ENCODE peak calls at places on chromosomes 5 and 9, in ten cellular contexts. One of them, this sample, is unnamed.

GRCh38 chr9:137975527-137975913 is 97.9 kb downstream of the CACNA1B start:
- DNase-seq in A549: no peak
- DNase-seq in heart left ventricle: no peak
- DNase-seq in body of pancreas: no peak
- DNase-seq in lower lobe of right lung: peak; percentile 21
- DNase-seq in endodermal cell: no peak
- DNase-seq in thyroid gland: no peak
- DNase-seq in breast epithelium: no peak
- DNase-seq in mammary epithelial cell: no peak
- DNase-seq in pancreas: no peak
- DNase-seq in this sample: no peak

GRCh38 chr5:159448-160172 is 31.7 kb upstream of the LRRC14B start:
- DNase-seq in A549: no peak
- DNase-seq in heart left ventricle: peak; percentile 11
- DNase-seq in body of pancreas: no peak
- DNase-seq in lower lobe of right lung: no peak
- DNase-seq in endodermal cell: peak; percentile 42
- DNase-seq in thyroid gland: no peak
- DNase-seq in breast epithelium: no peak
- DNase-seq in mammary epithelial cell: no peak
- DNase-seq in pancreas: no peak
- DNase-seq in this sample: no peak

GRCh38 chr9:114551750-114552685 is 35.6 kb upstream of the ATP6V1G1 start:
- DNase-seq in A549: peak; percentile 97
- DNase-seq in heart left ventricle: no peak
- DNase-seq in body of pancreas: peak; percentile 51
- DNase-seq in lower lobe of right lung: no peak
- DNase-seq in endodermal cell: peak; percentile 62
- DNase-seq in thyroid gland: peak; percentile 13
- DNase-seq in breast epithelium: peak; percentile 54
- DNase-seq in mammary epithelial cell: peak; percentile 99
- DNase-seq in pancreas: peak; percentile 83
- DNase-seq in this sample: peak; percentile 2

GRCh38 chr5:132464155-132464939 is 26.2 kb downstream of the IRF1 start:
- DNase-seq in A549: no peak
- DNase-seq in heart left ventricle: no peak
- DNase-seq in body of pancreas: no peak
- DNase-seq in lower lobe of right lung: no peak
- DNase-seq in endodermal cell: peak; percentile 73
- DNase-seq in thyroid gland: peak; percentile 66
- DNase-seq in breast epithelium: no peak
- DNase-seq in mammary epithelial cell: peak; percentile 54
- DNase-seq in pancreas: no peak
- DNase-seq in this sample: no peak

GRCh38 chr5:62263401-62263800 is 42.6 kb upstream of the KIF2A start:
- DNase-seq in A549: no peak
- DNase-seq in heart left ventricle: no peak
- DNase-seq in body of pancreas: no peak
- DNase-seq in lower lobe of right lung: no peak
- DNase-seq in endodermal cell: no peak
- DNase-seq in thyroid gland: no peak
- DNase-seq in breast epithelium: no peak
- DNase-seq in mammary epithelial cell: no peak
- DNase-seq in pancreas: no peak
- DNase-seq in this sample: no peak

GRCh38 chr9:131862261-131862660 is 122.4 kb upstream of the RAPGEF1 start:
- DNase-seq in A549: no peak
- DNase-seq in heart left ventricle: no peak
- DNase-seq in body of pancreas: no peak
- DNase-seq in lower lobe of right lung: no peak
- DNase-seq in endodermal cell: no peak
- DNase-seq in thyroid gland: no peak
- DNase-seq in breast epithelium: no peak
- DNase-seq in mammary epithelial cell: no peak
- DNase-seq in pancreas: no peak
- DNase-seq in this sample: no peak

GRCh38 chr9:133320421-133320881 is 15.5 kb downstream of the SURF6 start:
- DNase-seq in A549: no peak
- DNase-seq in heart left ventricle: no peak
- DNase-seq in body of pancreas: no peak
- DNase-seq in lower lobe of right lung: no peak
- DNase-seq in endodermal cell: peak; percentile 65
- DNase-seq in thyroid gland: no peak
- DNase-seq in breast epithelium: no peak
- DNase-seq in mammary epithelial cell: no peak
- DNase-seq in pancreas: no peak
- DNase-seq in this sample: no peak

GRCh38 chr9:127174386-127175318 is 52.2 kb upstream of the ANGPTL2 start:
- DNase-seq in A549: no peak
- DNase-seq in heart left ventricle: peak; percentile 15
- DNase-seq in body of pancreas: no peak
- DNase-seq in lower lobe of right lung: no peak
- DNase-seq in endodermal cell: peak; percentile 27
- DNase-seq in thyroid gland: no peak
- DNase-seq in breast epithelium: peak; percentile 7
- DNase-seq in mammary epithelial cell: no peak
- DNase-seq in pancreas: no peak
- DNase-seq in this sample: no peak

GRCh38 chr9:16213781-16214515 is 656.5 kb downstream of the BNC2 start:
- DNase-seq in A549: peak; percentile 46
- DNase-seq in heart left ventricle: peak; percentile 70
- DNase-seq in body of pancreas: peak; percentile 17
- DNase-seq in lower lobe of right lung: no peak
- DNase-seq in endodermal cell: no peak
- DNase-seq in thyroid gland: peak; percentile 85
- DNase-seq in breast epithelium: peak; percentile 31
- DNase-seq in mammary epithelial cell: peak; percentile 52
- DNase-seq in pancreas: peak; percentile 50
- DNase-seq in this sample: peak; percentile 48

GRCh38 chr5:179274321-179275315 is 70.6 kb downstream of the ADAMTS2 start:
- DNase-seq in A549: no peak
- DNase-seq in heart left ventricle: no peak
- DNase-seq in body of pancreas: no peak
- DNase-seq in lower lobe of right lung: peak; percentile 37
- DNase-seq in endodermal cell: no peak
- DNase-seq in thyroid gland: no peak
- DNase-seq in breast epithelium: no peak
- DNase-seq in mammary epithelial cell: no peak
- DNase-seq in pancreas: no peak
- DNase-seq in this sample: no peak

GRCh38 chr9:121675969-121676822 is 24.8 kb downstream of the DAB2IP start:
- DNase-seq in A549: no peak
- DNase-seq in heart left ventricle: no peak
- DNase-seq in body of pancreas: no peak
- DNase-seq in lower lobe of right lung: peak; percentile 39
- DNase-seq in endodermal cell: no peak
- DNase-seq in thyroid gland: peak; percentile 77
- DNase-seq in breast epithelium: no peak
- DNase-seq in mammary epithelial cell: no peak
- DNase-seq in pancreas: no peak
- DNase-seq in this sample: no peak

GRCh38 chr5:105684799-105685198 is 1985.9 kb downstream of the EFNA5 start:
- DNase-seq in A549: no peak
- DNase-seq in heart left ventricle: no peak
- DNase-seq in body of pancreas: no peak
- DNase-seq in lower lobe of right lung: no peak
- DNase-seq in endodermal cell: no peak
- DNase-seq in thyroid gland: no peak
- DNase-seq in breast epithelium: no peak
- DNase-seq in mammary epithelial cell: no peak
- DNase-seq in pancreas: no peak
- DNase-seq in this sample: no peak

GRCh38 chr5:173242675-173243085 is 7.7 kb upstream of the NKX2-5 start:
- DNase-seq in A549: no peak
- DNase-seq in heart left ventricle: peak; percentile 53
- DNase-seq in body of pancreas: no peak
- DNase-seq in lower lobe of right lung: no peak
- DNase-seq in endodermal cell: peak; percentile 80
- DNase-seq in thyroid gland: no peak
- DNase-seq in breast epithelium: no peak
- DNase-seq in mammary epithelial cell: no peak
- DNase-seq in pancreas: no peak
- DNase-seq in this sample: no peak

GRCh38 chr5:165781703-165782102 is 2276.3 kb downstream of the MAT2B start:
- DNase-seq in A549: no peak
- DNase-seq in heart left ventricle: no peak
- DNase-seq in body of pancreas: no peak
- DNase-seq in lower lobe of right lung: no peak
- DNase-seq in endodermal cell: no peak
- DNase-seq in thyroid gland: no peak
- DNase-seq in breast epithelium: no peak
- DNase-seq in mammary epithelial cell: no peak
- DNase-seq in pancreas: no peak
- DNase-seq in this sample: no peak

GRCh38 chr5:128736567-128736966 is 198.5 kb upstream of the FBN2 start:
- DNase-seq in A549: no peak
- DNase-seq in heart left ventricle: no peak
- DNase-seq in body of pancreas: no peak
- DNase-seq in lower lobe of right lung: no peak
- DNase-seq in endodermal cell: no peak
- DNase-seq in thyroid gland: no peak
- DNase-seq in breast epithelium: peak; percentile 62
- DNase-seq in mammary epithelial cell: peak; percentile 66
- DNase-seq in pancreas: no peak
- DNase-seq in this sample: no peak

DNA sequence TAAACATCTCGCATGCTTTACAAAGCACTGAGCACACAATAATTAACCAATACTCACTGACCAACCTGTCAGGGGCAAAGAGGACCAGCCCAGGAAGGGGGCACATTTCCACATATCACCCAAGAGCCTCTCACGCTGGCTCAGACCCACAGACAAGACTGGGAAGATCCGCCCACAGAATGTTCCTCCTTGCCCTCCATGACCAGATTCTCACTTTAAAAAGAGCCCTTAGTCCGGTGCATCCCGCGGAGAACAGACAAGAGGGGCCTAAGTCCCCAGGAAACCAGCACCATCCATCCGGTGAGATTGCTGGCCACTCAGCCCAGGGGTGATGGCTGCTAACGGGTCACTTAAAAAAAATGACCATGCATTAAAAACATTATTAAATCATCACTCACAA is 32.9 kb downstream of the SEMA4D start:
- DNase-seq in A549: no peak
- DNase-seq in heart left ventricle: no peak
- DNase-seq in body of pancreas: no peak
- DNase-seq in lower lobe of right lung: no peak
- DNase-seq in endodermal cell: no peak
- DNase-seq in thyroid gland: no peak
- DNase-seq in breast epithelium: no peak
- DNase-seq in mammary epithelial cell: no peak
- DNase-seq in pancreas: no peak
- DNase-seq in this sample: peak; percentile 10
- H3K4me1 ChIP-seq in A549: no peaks in the 10 kb centered on the region
- H3K4me1 ChIP-seq in heart left ventricle: no peaks in the 10 kb centered on the region
- H3K4me1 ChIP-seq in body of pancreas: no peaks in the 10 kb centered on the region
- H3K4me1 ChIP-seq in lower lobe of right lung: peaks cover 30% of the 10 kb centered on the region
- H3K4me1 ChIP-seq in endodermal cell: no peaks in the 10 kb centered on the region
- H3K4me1 ChIP-seq in thyroid gland: no peaks in the 10 kb centered on the region
- H3K4me1 ChIP-seq in breast epithelium: no peaks in the 10 kb centered on the region
- H3K4me1 ChIP-seq in mammary epithelial cell: no peaks in the 10 kb centered on the region
- H3K4me1 ChIP-seq in pancreas: no peaks in the 10 kb centered on the region
- H3K4me1 ChIP-seq in this sample: peaks cover 32% of the 10 kb centered on the region

GRCh38 chr5:6000867-6001266 is 377.5 kb downstream of the MED10 start:
- DNase-seq in A549: no peak
- DNase-seq in heart left ventricle: no peak
- DNase-seq in body of pancreas: no peak
- DNase-seq in lower lobe of right lung: no peak
- DNase-seq in endodermal cell: no peak
- DNase-seq in thyroid gland: no peak
- DNase-seq in breast epithelium: no peak
- DNase-seq in mammary epithelial cell: no peak
- DNase-seq in pancreas: no peak
- DNase-seq in this sample: no peak

GRCh38 chr5:5995819-5996218 is 382.5 kb downstream of the MED10 start:
- DNase-seq in A549: no peak
- DNase-seq in heart left ventricle: no peak
- DNase-seq in body of pancreas: no peak
- DNase-seq in lower lobe of right lung: no peak
- DNase-seq in endodermal cell: no peak
- DNase-seq in thyroid gland: no peak
- DNase-seq in breast epithelium: no peak
- DNase-seq in mammary epithelial cell: no peak
- DNase-seq in pancreas: no peak
- DNase-seq in this sample: no peak
- H3K9me3 ChIP-seq in A549: peaks cover 27% of the 10 kb centered on the region
- H3K9me3 ChIP-seq in heart left ventricle: no peaks in the 10 kb centered on the region
- H3K9me3 ChIP-seq in body of pancreas: no peaks in the 10 kb centered on the region
- H3K9me3 ChIP-seq in lower lobe of right lung: peaks cover 24% of the 10 kb centered on the region
- H3K9me3 ChIP-seq in endodermal cell: peaks cover 5% of the 10 kb centered on the region
- H3K9me3 ChIP-seq in thyroid gland: no peaks in the 10 kb centered on the region
- H3K9me3 ChIP-seq in breast epithelium: peaks cover 47% of the 10 kb centered on the region
- H3K9me3 ChIP-seq in mammary epithelial cell: peaks cover 9% of the 10 kb centered on the region
- H3K9me3 ChIP-seq in pancreas: no peaks in the 10 kb centered on the region
- H3K9me3 ChIP-seq in this sample: no peaks in the 10 kb centered on the region

GRCh38 chr9:87255437-87256155 is 242.1 kb upstream of the DAPK1 start:
- DNase-seq in A549: no peak
- DNase-seq in heart left ventricle: no peak
- DNase-seq in body of pancreas: no peak
- DNase-seq in lower lobe of right lung: no peak
- DNase-seq in endodermal cell: no peak
- DNase-seq in thyroid gland: no peak
- DNase-seq in breast epithelium: no peak
- DNase-seq in mammary epithelial cell: no peak
- DNase-seq in pancreas: no peak
- DNase-seq in this sample: no peak

GRCh38 chr9:87245271-87245670 is 252.4 kb upstream of the DAPK1 start:
- DNase-seq in A549: no peak
- DNase-seq in heart left ventricle: no peak
- DNase-seq in body of pancreas: no peak
- DNase-seq in lower lobe of right lung: no peak
- DNase-seq in endodermal cell: no peak
- DNase-seq in thyroid gland: no peak
- DNase-seq in breast epithelium: no peak
- DNase-seq in mammary epithelial cell: no peak
- DNase-seq in pancreas: no peak
- DNase-seq in this sample: no peak

GRCh38 chr9:87249029-87249428 is 248.6 kb upstream of the DAPK1 start:
- DNase-seq in A549: no peak
- DNase-seq in heart left ventricle: no peak
- DNase-seq in body of pancreas: no peak
- DNase-seq in lower lobe of right lung: no peak
- DNase-seq in endodermal cell: no peak
- DNase-seq in thyroid gland: no peak
- DNase-seq in breast epithelium: peak; percentile 66
- DNase-seq in mammary epithelial cell: peak; percentile 91
- DNase-seq in pancreas: no peak
- DNase-seq in this sample: no peak

GRCh38 chr9:87250205-87250604 is 247.5 kb upstream of the DAPK1 start:
- DNase-seq in A549: no peak
- DNase-seq in heart left ventricle: no peak
- DNase-seq in body of pancreas: no peak
- DNase-seq in lower lobe of right lung: no peak
- DNase-seq in endodermal cell: peak; percentile 61
- DNase-seq in thyroid gland: no peak
- DNase-seq in breast epithelium: no peak
- DNase-seq in mammary epithelial cell: no peak
- DNase-seq in pancreas: no peak
- DNase-seq in this sample: no peak
- TF ChIP-seq CTCF in A549: no peak
- TF ChIP-seq CTCF in heart left ventricle: no peak
- TF ChIP-seq CTCF in body of pancreas: no peak
- TF ChIP-seq CTCF in lower lobe of right lung: no peak
- TF ChIP-seq CTCF in endodermal cell: peak; percentile 64
- TF ChIP-seq CTCF in thyroid gland: no peak
- TF ChIP-seq CTCF in breast epithelium: no peak
- TF ChIP-seq CTCF in mammary epithelial cell: no peak
- TF ChIP-seq CTCF in pancreas: no peak
- TF ChIP-seq CTCF in this sample: no peak

GRCh38 chr9:99266136-99267023 is 44.3 kb downstream of the SEC61B start:
- DNase-seq in A549: peak; percentile 9
- DNase-seq in heart left ventricle: peak; percentile 63
- DNase-seq in body of pancreas: peak; percentile 76
- DNase-seq in lower lobe of right lung: peak; percentile 78
- DNase-seq in endodermal cell: peak; percentile 95
- DNase-seq in thyroid gland: peak; percentile 91
- DNase-seq in breast epithelium: no peak
- DNase-seq in mammary epithelial cell: peak; percentile 44
- DNase-seq in pancreas: peak; percentile 70
- DNase-seq in this sample: peak; percentile 53
- H3K4me1 ChIP-seq in A549: no peaks in the 10 kb centered on the region
- H3K4me1 ChIP-seq in heart left ventricle: no peaks in the 10 kb centered on the region
- H3K4me1 ChIP-seq in body of pancreas: peaks cover 9% of the 10 kb centered on the region
- H3K4me1 ChIP-seq in lower lobe of right lung: peaks cover 5% of the 10 kb centered on the region
- H3K4me1 ChIP-seq in endodermal cell: no peaks in the 10 kb centered on the region
- H3K4me1 ChIP-seq in thyroid gland: peaks cover 12% of the 10 kb centered on the region
- H3K4me1 ChIP-seq in breast epithelium: no peaks in the 10 kb centered on the region
- H3K4me1 ChIP-seq in mammary epithelial cell: no peaks in the 10 kb centered on the region
- H3K4me1 ChIP-seq in pancreas: peaks cover 8% of the 10 kb centered on the region
- H3K4me1 ChIP-seq in this sample: no peaks in the 10 kb centered on the region